ENCODE peak calls at places on chromosomes 13 and 19, in four cellular contexts. One of them, this sample, is unnamed.

GRCh38 chr19:50315773-50316448 is 13.3 kb downstream of the KCNC3 start:
- DNase-seq in substantia nigra: no peak
- DNase-seq in astrocyte of the hippocampus: peak; percentile 22
- DNase-seq in uterus: no peak
- DNase-seq in this sample: no peak

GRCh38 chr13:95921485-95921884 is 131.7 kb downstream of the UGGT2 start:
- DNase-seq in substantia nigra: no peak
- DNase-seq in astrocyte of the hippocampus: peak; percentile 18
- DNase-seq in uterus: no peak
- DNase-seq in this sample: no peak

GRCh38 chr13:113058988-113059850 is 46.4 kb upstream of the F7 start:
- DNase-seq in substantia nigra: no peak
- DNase-seq in astrocyte of the hippocampus: no peak
- DNase-seq in uterus: no peak
- DNase-seq in this sample: no peak

GRCh38 chr13:66391322-66391721 is 838.8 kb downstream of the PCDH9 start:
- DNase-seq in substantia nigra: no peak
- DNase-seq in astrocyte of the hippocampus: no peak
- DNase-seq in uterus: no peak
- DNase-seq in this sample: no peak

GRCh38 chr13:21297452-21297851 is 121.0 kb downstream of the MRPL57 start:
- DNase-seq in substantia nigra: no peak
- DNase-seq in astrocyte of the hippocampus: peak; percentile 8
- DNase-seq in uterus: no peak
- DNase-seq in this sample: peak; percentile 18

GRCh38 chr13:113545931-113546516 is 38.5 kb upstream of the TFDP1 start:
- DNase-seq in substantia nigra: no peak
- DNase-seq in astrocyte of the hippocampus: no peak
- DNase-seq in uterus: no peak
- DNase-seq in this sample: no peak

GRCh38 chr13:29568731-29569130 is 26.8 kb downstream of the SLC7A1 start:
- DNase-seq in substantia nigra: no peak
- DNase-seq in astrocyte of the hippocampus: no peak
- DNase-seq in uterus: no peak
- DNase-seq in this sample: no peak

GRCh38 chr19:10139952-10140351 is 20.3 kb upstream of the EIF3G start:
- DNase-seq in substantia nigra: no peak
- DNase-seq in astrocyte of the hippocampus: no peak
- DNase-seq in uterus: no peak
- DNase-seq in this sample: no peak

GRCh38 chr19:8482696-8483095 is 19.7 kb downstream of the PRAM1 start:
- DNase-seq in substantia nigra: no peak
- DNase-seq in astrocyte of the hippocampus: no peak
- DNase-seq in uterus: no peak
- DNase-seq in this sample: no peak

GRCh38 chr19:35295792-35296462 is 4.0 kb downstream of the MAG start:
- DNase-seq in substantia nigra: no peak
- DNase-seq in astrocyte of the hippocampus: no peak
- DNase-seq in uterus: no peak
- DNase-seq in this sample: no peak

GRCh38 chr13:80901111-80902014 is 560.4 kb upstream of the SPRY2 start:
- DNase-seq in substantia nigra: no peak
- DNase-seq in astrocyte of the hippocampus: peak; percentile 13
- DNase-seq in uterus: no peak
- DNase-seq in this sample: no peak

GRCh38 chr13:36608474-36608873 is 65.3 kb upstream of the SERTM1 start:
- DNase-seq in substantia nigra: no peak
- DNase-seq in astrocyte of the hippocampus: no peak
- DNase-seq in uterus: no peak
- DNase-seq in this sample: no peak

GRCh38 chr13:75372517-75372916 is 109.5 kb downstream of the TBC1D4 start:
- DNase-seq in substantia nigra: no peak
- DNase-seq in astrocyte of the hippocampus: peak; percentile 67
- DNase-seq in uterus: no peak
- DNase-seq in this sample: peak; percentile 50

GRCh38 chr13:21567714-21568113 is 36.3 kb downstream of the MICU2 start:
- DNase-seq in substantia nigra: no peak
- DNase-seq in astrocyte of the hippocampus: no peak
- DNase-seq in uterus: no peak
- DNase-seq in this sample: peak; percentile 2

GRCh38 chr19:5254543-5254942 is 86.1 kb downstream of the PTPRS start:
- DNase-seq in substantia nigra: no peak
- DNase-seq in astrocyte of the hippocampus: no peak
- DNase-seq in uterus: no peak
- DNase-seq in this sample: no peak

GRCh38 chr13:76711515-76712182 is 174.6 kb downstream of the KCTD12 start:
- DNase-seq in substantia nigra: no peak
- DNase-seq in astrocyte of the hippocampus: peak; percentile 81
- DNase-seq in uterus: peak; percentile 53
- DNase-seq in this sample: peak; percentile 87

This sample was measured in HT1080.